ENCODE peak calls at places on chromosomes 3 and 15, in six cellular contexts. Y is heart left ventricle; X is D721Med; G is astrocyte of the spinal cord; E is amniotic stem cell; N is stimulated activated CD8-positive, alpha-beta memory T cell treated with anti-CD3 and anti-CD28 coated beads, Interleukin-7, amount 100 ng/mL, for 1 hour. O is an unnamed sample.

GRCh38 chr15:41513282-41514227 is at the start of gene LTK:
- DNase-seq in Y (peak; percentile 56), X (peak; percentile 86), G (no peak), E (no peak), N (no peak), O (peak; percentile 33)

GRCh38 chr3:5186854-5187151 is 704 bp upstream of the EDEM1 start:
- DNase-seq in Y (no peak), X (no peak), G (peak; percentile 53), E (no peak), N (no peak), O (no peak)

GRCh38 chr3:157368171-157368570 is 68.5 kb upstream of the PTX3 start:
- DNase-seq in Y (no peak), X (no peak), G (no peak), E (no peak), N (no peak), O (no peak)

GRCh38 chr15:68277131-68277604 is 377 bp upstream of the FEM1B start:
- DNase-seq in Y (peak; percentile 59), X (peak; percentile 24), G (no peak), E (no peak), N (no peak), O (no peak)

GRCh38 chr15:36757189-36757814 is 177.9 kb downstream of the CDIN1 start:
- DNase-seq in Y (no peak), X (no peak), G (peak; percentile 46), E (no peak), N (no peak), O (no peak)

GRCh38 chr3:186598108-186598784 is 14.6 kb upstream of the AHSG start:
- DNase-seq in Y (peak; percentile 88), X (no peak), G (peak; percentile 22), E (no peak), N (no peak), O (no peak)

GRCh38 chr3:69649120-69649519 is 90.1 kb upstream of the MITF start:
- DNase-seq in Y (no peak), X (no peak), G (peak; percentile 54), E (no peak), N (no peak), O (peak; percentile 34)

GRCh38 chr3:42698911-42699230 is 3.7 kb downstream of the HHATL start:
- DNase-seq in Y (no peak), X (no peak), G (no peak), E (no peak), N (no peak), O (no peak)

GRCh38 chr3:71104586-71104985 is 478.9 kb downstream of the FOXP1 start:
- DNase-seq in Y (no peak), X (no peak), G (no peak), E (no peak), N (no peak), O (no peak)

GRCh38 chr15:74725845-74726773 is 781 bp upstream of the CYP1A1 start:
- DNase-seq in Y (peak; percentile 54), X (peak; percentile 53), G (no peak), E (no peak), N (peak; percentile 5), O (no peak)

GRCh38 chr15:85722374-85722773 is 72.4 kb downstream of the KLHL25 start:
- DNase-seq in Y (no peak), X (no peak), G (no peak), E (no peak), N (no peak), O (no peak)

GRCh38 chr15:88987951-88988671 is 74.9 kb upstream of the MFGE8 start:
- DNase-seq in Y (no peak), X (no peak), G (no peak), E (no peak), N (no peak), O (no peak)